ENCODE peak calls at places on chromosome 19, in four cellular contexts. T is psoas muscle, L is neuronal stem cell, Y is heart right ventricle. P is an unnamed sample.
A peak's percentile ranks its signal among the peaks of the same experiment; 100 is the strongest.

GRCh38 chr19:49553451-49554271 is 25.9 kb downstream of the RCN3 start:
- DNase-seq in T (no peak), L (no peak), Y (no peak), P (no peak)

GRCh38 chr19:7516281-7516862 is 469 bp downstream of the ZNF358 start:
- DNase-seq in T (no peak), L (no peak), Y (no peak), P (no peak)

GRCh38 chr19:1980782-1981181 is 34.7 kb downstream of the BTBD2 start:
- DNase-seq in T (no peak), L (no peak), Y (no peak), P (no peak)

GRCh38 chr19:18046066-18046718 is 38.2 kb downstream of the ARRDC2 start:
- DNase-seq in T (peak; percentile 68), L (no peak), Y (no peak), P (no peak)

GRCh38 chr19:2341247-2341705 is 12.8 kb downstream of the SPPL2B start:
- DNase-seq in T (no peak), L (no peak), Y (no peak), P (no peak)

GRCh38 chr19:47113446-47114348 is at the start of gene ZC3H4:
- DNase-seq in T (peak; percentile 96), L (peak; percentile 91), Y (peak; percentile 92), P (peak; percentile 94)

GRCh38 chr19:17671906-17672305 is 16.2 kb downstream of the UNC13A start:
- DNase-seq in T (no peak), L (no peak), Y (no peak), P (no peak)

GRCh38 chr19:29320076-29320475 is 107.1 kb upstream of the UQCRFS1 start:
- DNase-seq in T (no peak), L (no peak), Y (no peak), P (no peak)

DNA sequence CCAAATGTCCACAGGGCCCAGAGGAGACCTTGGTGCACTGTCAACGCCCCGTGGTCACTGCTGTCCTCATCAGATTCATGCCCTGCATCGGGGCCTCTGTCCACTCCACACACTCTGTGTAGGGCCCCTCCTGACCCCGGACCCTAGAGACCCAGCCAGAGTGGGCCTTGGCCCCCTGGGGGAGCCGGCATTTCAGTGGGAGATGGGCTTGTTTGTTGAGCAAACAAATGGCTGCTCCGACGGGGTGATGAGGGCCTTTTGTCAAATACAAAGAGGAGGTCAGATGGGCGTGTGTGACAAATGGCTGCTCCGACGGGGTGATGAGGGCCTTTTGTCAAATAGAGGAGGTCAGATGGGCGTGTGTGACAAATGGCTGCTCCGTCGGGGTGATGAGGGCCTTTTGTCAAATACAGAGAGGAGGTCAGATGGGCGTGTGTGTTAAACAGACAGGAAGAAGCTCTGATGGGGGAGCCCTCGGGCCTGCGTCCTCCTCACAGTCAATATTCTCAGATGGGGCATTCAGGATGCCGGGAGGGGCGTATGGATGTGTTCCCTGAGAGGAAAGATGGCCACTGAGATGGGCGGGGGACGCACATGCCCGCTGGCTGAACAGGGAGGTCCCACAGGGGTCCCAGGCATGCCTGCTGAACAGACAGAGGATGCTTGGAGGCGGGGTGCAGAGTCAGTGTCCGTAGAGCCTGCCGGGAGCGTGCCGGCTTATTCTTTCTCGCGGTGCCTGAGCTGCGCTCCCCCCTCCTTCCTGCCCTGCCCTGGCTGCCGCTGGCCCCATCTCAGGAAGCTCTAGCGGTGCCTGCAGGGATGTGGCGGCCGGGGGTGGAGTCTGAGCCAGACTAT is 36.3 kb downstream of the SMIM24 start:
- DNase-seq in T (no peak), L (peak; percentile 89), Y (peak; percentile 71), P (peak; percentile 71)
- H3K36me3 ChIP-seq in T (no peaks in the 10 kb centered on the region), L (no peaks in the 10 kb centered on the region), Y (peaks cover 61% of the 10 kb centered on the region), P (peaks cover 86% of the 10 kb centered on the region)

GRCh38 chr19:32018014-32018413 is 327.4 kb upstream of the ZNF507 start:
- DNase-seq in T (no peak), L (no peak), Y (no peak), P (no peak)
- H3K27ac ChIP-seq in T (no peak overlapping the region), L (no peak overlapping the region), Y (no peak overlapping the region), P (no peak overlapping the region)

GRCh38 chr19:4510435-4511255 is 7.6 kb downstream of the PLIN4 start:
- DNase-seq in T (peak; percentile 74), L (no peak), Y (no peak), P (no peak)
- H3K4me1 ChIP-seq in T (peaks cover 34% of the 10 kb centered on the region), L (no peaks in the 10 kb centered on the region), Y (peaks cover 25% of the 10 kb centered on the region), P (no peaks in the 10 kb centered on the region)

DNA sequence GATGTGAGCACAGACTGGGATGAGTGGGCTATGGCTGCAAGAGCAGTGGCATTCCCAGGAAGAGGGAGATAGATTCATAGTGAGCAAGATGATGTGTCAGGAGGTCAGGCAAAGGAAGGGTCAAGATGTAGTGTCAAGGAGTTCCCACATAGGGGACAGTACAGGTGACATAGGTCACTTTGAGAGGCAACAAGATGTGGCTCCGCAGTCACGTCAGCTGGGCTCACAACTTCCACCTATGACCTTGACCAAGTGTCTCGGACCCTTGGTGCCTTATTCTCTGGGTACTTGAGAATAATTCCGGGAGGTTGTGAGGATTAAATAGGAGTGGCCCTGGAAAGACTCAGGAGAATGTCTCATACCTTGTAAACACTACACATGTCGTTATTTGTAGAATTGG is 10.5 kb downstream of the ZNF317 start:
- DNase-seq in T (no peak), L (no peak), Y (no peak), P (no peak)
- H3K36me3 ChIP-seq in T (no peaks in the 10 kb centered on the region), L (peaks cover 65% of the 10 kb centered on the region), Y (peaks cover 22% of the 10 kb centered on the region), P (peaks cover 60% of the 10 kb centered on the region)

DNA sequence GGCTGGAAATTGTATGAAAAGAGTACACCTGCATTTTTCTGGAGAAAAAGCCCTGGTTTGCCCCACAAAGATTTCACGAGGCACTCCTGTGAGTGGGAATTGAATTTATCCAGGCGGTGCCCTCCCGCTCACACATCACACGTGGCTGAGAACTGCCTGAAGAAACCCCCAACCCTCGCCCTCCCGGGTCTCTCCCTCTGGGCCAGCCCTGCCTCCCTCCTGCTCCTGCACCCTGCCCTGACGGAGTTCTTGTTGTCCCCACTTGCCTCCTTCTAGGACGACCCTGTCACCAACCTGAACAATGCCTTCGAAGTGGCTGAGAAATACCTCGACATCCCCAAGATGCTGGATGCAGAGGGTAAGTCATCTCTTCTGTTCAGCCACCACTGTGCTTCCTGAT is 35.2 kb downstream of the CAPN12 start:
- DNase-seq in T (no peak), L (no peak), Y (no peak), P (no peak)
- H3K27ac ChIP-seq in T (peak overlapping the region; percentile 80), L (no peak overlapping the region), Y (peak overlapping the region; percentile 91), P (peak overlapping the region; percentile 51)